ENCODE peak calls at places on chromosome 1, in ten cellular contexts. V is neuronal stem cell; S is naive thymus-derived CD4-positive, alpha-beta T cell; U is mesendoderm; I is activated CD8-positive, alpha-beta memory T cell treated with anti-CD3 and anti-CD28 coated beads for 4 hours; E is HS-5; F is lower leg skin; X is mesothelial cell of epicardium; R is OCI-M1; M is caudate nucleus. Y is an unnamed sample.

GRCh38 chr1:45723248-45723930 is 27.1 kb downstream of the IPP start:
- DNase-seq in V (no peak), S (no peak), U (no peak), I (no peak), E (no peak), F (no peak), X (no peak), R (peak), M (no peak), Y (no peak)

GRCh38 chr1:206839857-206840256 is 25.6 kb upstream of the IL20 start:
- DNase-seq in V (no peak), S (no peak), U (peak), I (no peak), E (peak), F (no peak), X (no peak), R (no peak), M (no peak), Y (no peak)

GRCh38 chr1:24683713-24684162 is 40.6 kb downstream of the SRRM1 start:
- DNase-seq in V (no peak), S (no peak), U (peak), I (no peak), E (peak), F (no peak), X (no peak), R (peak), M (no peak), Y (peak)

GRCh38 chr1:33878392-33878791 is 14.5 kb downstream of the HMGB4 start:
- DNase-seq in V (no peak), S (no peak), U (no peak), I (no peak), E (no peak), F (no peak), X (no peak), R (no peak), M (no peak), Y (no peak)

GRCh38 chr1:117120774-117121588 is 568 bp downstream of the TRIM45 start:
- DNase-seq in V (no peak), S (peak), U (peak), I (no peak), E (no peak), F (no peak), X (no peak), R (no peak), M (no peak), Y (no peak)

GRCh38 chr1:37926061-37926924 is 20.6 kb downstream of the INPP5B start:
- DNase-seq in V (no peak), S (no peak), U (no peak), I (no peak), E (no peak), F (no peak), X (no peak), R (no peak), M (no peak), Y (no peak)

GRCh38 chr1:227072991-227073390 is 132.9 kb downstream of the COQ8A start:
- DNase-seq in V (no peak), S (no peak), U (no peak), I (no peak), E (peak), F (no peak), X (no peak), R (no peak), M (no peak), Y (peak)

GRCh38 chr1:156477526-156478249 is 22.9 kb downstream of the MEF2D start:
- DNase-seq in V (no peak), S (no peak), U (no peak), I (no peak), E (no peak), F (no peak), X (no peak), R (no peak), M (no peak), Y (no peak)

GRCh38 chr1:78640462-78640861 is 9.2 kb upstream of the IFI44 start:
- DNase-seq in V (no peak), S (no peak), U (no peak), I (no peak), E (no peak), F (no peak), X (no peak), R (peak), M (no peak), Y (no peak)

GRCh38 chr1:227891955-227892871 is 55.5 kb downstream of the WNT9A start:
- DNase-seq in V (no peak), S (no peak), U (peak), I (no peak), E (no peak), F (peak), X (peak), R (no peak), M (no peak), Y (peak)

GRCh38 chr1:168333562-168334256 is 53.0 kb downstream of the TBX19 start:
- DNase-seq in V (no peak), S (no peak), U (no peak), I (no peak), E (no peak), F (no peak), X (no peak), R (no peak), M (no peak), Y (no peak)

GRCh38 chr1:183769956-183770815 is 34.7 kb upstream of the RGL1 start:
- DNase-seq in V (no peak), S (no peak), U (no peak), I (no peak), E (no peak), F (no peak), X (no peak), R (no peak), M (no peak), Y (no peak)

GRCh38 chr1:22711071-22711470 is 432 bp downstream of the EPHB2 start:
- DNase-seq in V (no peak), S (no peak), U (no peak), I (no peak), E (no peak), F (no peak), X (no peak), R (no peak), M (no peak), Y (peak)

GRCh38 chr1:20720631-20721051 is 2.8 kb upstream of the KIF17 start:
- DNase-seq in V (no peak), S (no peak), U (no peak), I (no peak), E (no peak), F (no peak), X (no peak), R (no peak), M (no peak), Y (no peak)

GRCh38 chr1:206660136-206660535 is 24.6 kb upstream of the MAPKAPK2 start:
- DNase-seq in V (no peak), S (no peak), U (no peak), I (no peak), E (no peak), F (no peak), X (no peak), R (no peak), M (no peak), Y (no peak)

GRCh38 chr1:2009297-2010053 is 5.9 kb upstream of the CFAP74 start:
- DNase-seq in V (no peak), S (no peak), U (no peak), I (no peak), E (no peak), F (no peak), X (no peak), R (no peak), M (no peak), Y (no peak)

GRCh38 chr1:231612393-231613089 is 14.0 kb upstream of the DISC1 start:
- DNase-seq in V (no peak), S (peak), U (no peak), I (no peak), E (no peak), F (peak), X (no peak), R (peak), M (no peak), Y (no peak)

GRCh38 chr1:72705921-72706320 is 423.6 kb upstream of the NEGR1 start:
- DNase-seq in V (no peak), S (no peak), U (no peak), I (no peak), E (no peak), F (no peak), X (no peak), R (no peak), M (no peak), Y (no peak)

GRCh38 chr1:209485167-209485566 is 98.3 kb upstream of the CAMK1G start:
- DNase-seq in V (no peak), S (no peak), U (no peak), I (no peak), E (no peak), F (peak), X (peak), R (no peak), M (no peak), Y (no peak)

GRCh38 chr1:201448981-201449380 is 20.0 kb downstream of the PHLDA3 start:
- DNase-seq in V (no peak), S (no peak), U (peak), I (no peak), E (no peak), F (no peak), X (no peak), R (no peak), M (peak), Y (no peak)

GRCh38 chr1:11448375-11449085 is 30.4 kb upstream of the DISP3 start:
- DNase-seq in V (no peak), S (no peak), U (no peak), I (no peak), E (no peak), F (no peak), X (no peak), R (peak), M (no peak), Y (peak)

GRCh38 chr1:21659099-21659923 is 9.8 kb downstream of the RAP1GAP start:
- DNase-seq in V (peak), S (peak), U (peak), I (peak), E (no peak), F (peak), X (peak), R (peak), M (peak), Y (peak)

GRCh38 chr1:214791961-214792360 is 189.0 kb downstream of the CENPF start:
- DNase-seq in V (no peak), S (no peak), U (peak), I (no peak), E (no peak), F (no peak), X (no peak), R (no peak), M (no peak), Y (peak)

GRCh38 chr1:66140072-66140471 is 347.4 kb downstream of the PDE4B start:
- DNase-seq in V (no peak), S (no peak), U (no peak), I (no peak), E (no peak), F (no peak), X (no peak), R (no peak), M (no peak), Y (no peak)

GRCh38 chr1:98068016-98068415 is 147.2 kb upstream of the DPYD start:
- DNase-seq in V (no peak), S (no peak), U (no peak), I (no peak), E (no peak), F (no peak), X (no peak), R (no peak), M (no peak), Y (no peak)

Y was measured in cardiac muscle cell.